ENCODE peak calls at places on chromosomes 5 and 9, in six cellular contexts. I, W, G, C, P and R are unnamed samples.

GRCh38 chr5:156534906-156535305 is 207.9 kb downstream of the SGCD start:
- DNase-seq in I (no peak), W (no peak), G (peak; percentile 34), C (peak; percentile 17), P (no peak), R (no peak)

GRCh38 chr5:126516852-126517251 is 78.2 kb downstream of the ALDH7A1 start:
- DNase-seq in I (no peak), W (no peak), G (no peak), C (no peak), P (no peak), R (no peak)

GRCh38 chr5:169914766-169915165 is 65.5 kb downstream of the INSYN2B start:
- DNase-seq in I (no peak), W (no peak), G (no peak), C (peak; percentile 33), P (no peak), R (no peak)

GRCh38 chr9:4486176-4486575 is 4.1 kb upstream of the SLC1A1 start:
- DNase-seq in I (no peak), W (no peak), G (no peak), C (no peak), P (no peak), R (no peak)

GRCh38 chr9:4038182-4038723 is 261.6 kb downstream of the GLIS3 start:
- DNase-seq in I (no peak), W (no peak), G (no peak), C (peak; percentile 76), P (no peak), R (no peak)

GRCh38 chr9:72315089-72315509 is 49.9 kb downstream of the ZFAND5 start:
- DNase-seq in I (peak; percentile 78), W (no peak), G (no peak), C (peak; percentile 82), P (peak; percentile 58), R (no peak)

GRCh38 chr5:171630047-171630669 is 155.5 kb upstream of the SMIM23 start:
- DNase-seq in I (peak; percentile 71), W (peak; percentile 34), G (no peak), C (peak; percentile 52), P (peak; percentile 30), R (no peak)

GRCh38 chr9:90059436-90059835 is 454.6 kb downstream of the GADD45G start:
- DNase-seq in I (no peak), W (no peak), G (no peak), C (no peak), P (no peak), R (no peak)

GRCh38 chr9:106878943-106879916 is 16.3 kb downstream of the ZNF462 start:
- DNase-seq in I (peak; percentile 37), W (no peak), G (peak; percentile 67), C (peak; percentile 95), P (peak; percentile 58), R (no peak)

GRCh38 chr9:106878081-106878837 is 15.3 kb downstream of the ZNF462 start:
- DNase-seq in I (no peak), W (no peak), G (no peak), C (no peak), P (no peak), R (no peak)

GRCh38 chr9:106877345-106877744 is 14.4 kb downstream of the ZNF462 start:
- DNase-seq in I (no peak), W (no peak), G (no peak), C (no peak), P (no peak), R (no peak)

GRCh38 chr9:106880863-106881262 is 17.9 kb downstream of the ZNF462 start:
- DNase-seq in I (no peak), W (no peak), G (no peak), C (peak; percentile 73), P (no peak), R (no peak)

DNA sequence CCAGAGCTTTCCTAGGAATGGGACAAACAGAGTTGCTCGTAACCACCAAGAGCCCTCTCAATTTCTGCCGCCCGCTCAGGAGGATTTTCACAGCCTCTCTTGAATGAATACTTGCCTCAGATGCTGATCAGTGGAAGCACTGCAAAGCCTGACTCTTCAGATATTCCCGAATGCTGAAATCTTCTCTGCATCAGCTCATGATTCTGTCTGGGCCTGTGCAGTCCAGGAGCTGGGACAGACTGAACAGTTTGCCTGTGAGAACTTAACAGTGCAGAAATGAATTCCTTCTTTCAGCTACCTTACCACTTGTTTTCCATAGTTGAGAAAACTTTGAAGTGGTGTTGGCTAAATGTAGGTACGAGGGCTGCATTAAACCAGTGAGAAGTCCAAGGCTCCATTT is 17.1 kb downstream of the ZNF462 start:
- DNase-seq in I (no peak), W (no peak), G (no peak), C (no peak), P (no peak), R (no peak)
- TF ChIP-seq CTCF in I (no peak), W (no peak), G (no peak), C (no peak), P (no peak), R (no peak)

DNA sequence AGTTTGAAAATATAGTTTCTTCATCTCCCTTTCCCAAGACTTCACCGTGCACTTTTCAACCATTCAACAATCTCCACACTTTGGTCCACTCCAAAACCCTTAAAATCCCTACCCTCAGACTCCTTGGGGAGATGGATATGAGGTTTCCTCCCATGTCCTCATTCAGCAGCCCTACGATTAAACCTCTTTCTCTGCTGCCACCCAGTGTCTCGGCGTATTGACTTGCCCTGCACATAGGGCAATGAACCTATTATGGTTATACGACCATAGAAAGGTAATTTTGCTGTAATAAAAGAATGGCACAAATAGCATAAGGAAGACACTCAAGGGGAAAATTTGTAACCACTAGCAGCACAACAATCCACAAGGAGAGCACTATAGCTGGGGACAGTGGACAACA is 803.5 kb downstream of the TLE1 start:
- DNase-seq in I (no peak), W (no peak), G (no peak), C (peak; percentile 12), P (no peak), R (no peak)
- TF ChIP-seq CTCF in I (no peak), W (no peak), G (no peak), C (no peak), P (no peak), R (peak; percentile 47)

DNA sequence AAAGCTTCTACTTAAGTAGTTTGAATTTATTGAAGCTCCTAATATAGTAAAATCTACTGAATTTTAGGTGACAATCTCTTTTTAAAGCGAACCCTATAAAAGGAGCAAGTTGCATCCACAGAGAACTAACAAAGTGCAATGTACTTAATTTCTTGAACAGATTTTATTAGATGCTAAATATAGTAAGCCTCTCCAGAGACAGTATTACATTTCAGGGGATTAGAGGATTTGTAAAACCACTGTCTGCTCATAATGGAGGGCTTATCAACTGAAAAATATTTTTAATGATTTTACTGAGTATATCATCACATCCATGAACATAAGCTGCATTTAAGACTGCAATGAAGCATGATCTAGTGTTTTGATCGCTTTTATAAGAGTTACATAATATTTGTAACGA is 230.0 kb upstream of the EFNA5 start:
- DNase-seq in I (no peak), W (no peak), G (no peak), C (no peak), P (no peak), R (no peak)
- TF ChIP-seq CTCF in I (no peak), W (no peak), G (no peak), C (no peak), P (no peak), R (no peak)

GRCh38 chr9:95181226-95181818 is 136.2 kb downstream of the FANCC start:
- DNase-seq in I (no peak), W (peak; percentile 16), G (no peak), C (peak; percentile 56), P (no peak), R (no peak)

GRCh38 chr9:95181845-95182244 is 135.7 kb downstream of the FANCC start:
- DNase-seq in I (no peak), W (no peak), G (no peak), C (no peak), P (no peak), R (no peak)

GRCh38 chr9:95177617-95178016 is 139.9 kb downstream of the FANCC start:
- DNase-seq in I (no peak), W (no peak), G (no peak), C (no peak), P (no peak), R (no peak)

GRCh38 chr9:95185931-95186330 is 131.6 kb downstream of the FANCC start:
- DNase-seq in I (no peak), W (no peak), G (no peak), C (no peak), P (no peak), R (no peak)

DNA sequence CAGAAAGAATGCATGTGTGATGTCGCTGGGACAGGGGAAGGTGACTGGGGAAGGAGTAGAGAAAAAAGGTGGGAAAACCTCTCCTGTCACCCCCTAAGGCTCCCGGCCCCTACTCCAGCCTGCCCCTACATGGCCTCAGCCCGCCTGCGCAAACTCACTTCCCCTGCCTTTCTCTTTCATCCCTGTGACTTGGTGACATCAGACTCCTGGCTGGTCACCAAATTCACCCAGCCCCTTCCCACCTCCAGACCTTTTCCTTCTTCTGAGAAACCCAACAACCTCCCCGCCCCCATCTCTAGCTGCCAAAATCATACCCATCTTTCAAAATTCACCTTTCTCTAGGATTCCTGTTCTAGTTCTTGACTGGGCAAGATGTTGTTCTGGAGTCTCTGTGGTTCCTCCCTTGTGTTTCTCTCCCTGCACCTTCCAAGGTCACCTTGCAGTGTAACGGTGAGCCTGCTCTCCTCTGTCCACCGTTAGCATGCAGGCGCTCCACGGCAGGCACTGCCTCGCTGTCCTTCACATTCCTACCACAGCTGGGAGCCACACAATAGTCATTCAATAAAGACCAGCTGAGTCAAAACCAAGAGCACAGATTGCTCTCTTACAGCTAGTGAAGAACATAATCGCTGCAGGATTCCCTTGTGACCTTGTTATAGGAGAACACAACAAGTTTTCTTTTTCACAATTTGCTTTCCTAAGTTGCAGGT is 134.5 kb downstream of the FANCC start:
- DNase-seq in I (peak; percentile 7), W (no peak), G (no peak), C (no peak), P (no peak), R (no peak)
- TF ChIP-seq CTCF in I (no peak), W (no peak), G (peak; percentile 1), C (peak; percentile 24), P (no peak), R (no peak)